ENCODE peak calls at places on chromosomes 3 and 15, in four cellular contexts. One of them, this sample, is unnamed. For H3K9me3, the result is how much of the 10 kb centered on the place peaks cover.

GRCh38 chr3:143865302-143865701 is 17.0 kb upstream of the SLC9A9 start:
- DNase-seq in endodermal cell: no peak
- DNase-seq in cardiac muscle cell: no peak
- DNase-seq in fibroblast of lung: peak
- DNase-seq in this sample: no peak

GRCh38 chr15:61654918-61655317 is 405.3 kb downstream of the VPS13C start:
- DNase-seq in fibroblast of lung: no peak
- DNase-seq in endodermal cell: no peak
- DNase-seq in cardiac muscle cell: no peak
- DNase-seq in this sample: no peak

GRCh38 chr15:91541286-91541685 is 312.2 kb upstream of the SLCO3A1 start:
- DNase-seq in endodermal cell: no peak
- DNase-seq in cardiac muscle cell: no peak
- DNase-seq in fibroblast of lung: no peak
- DNase-seq in this sample: no peak

GRCh38 chr3:41681479-41681878 is 280.4 kb downstream of the ULK4 start:
- DNase-seq in fibroblast of lung: peak
- DNase-seq in endodermal cell: no peak
- DNase-seq in cardiac muscle cell: peak
- DNase-seq in this sample: no peak

GRCh38 chr3:63654246-63654645 is 1.8 kb downstream of the SNTN start:
- DNase-seq in fibroblast of lung: no peak
- DNase-seq in cardiac muscle cell: no peak
- DNase-seq in endodermal cell: no peak
- DNase-seq in this sample: no peak

GRCh38 chr15:34318277-34319079 is 19.1 kb downstream of the SLC12A6 start:
- DNase-seq in endodermal cell: peak
- DNase-seq in cardiac muscle cell: peak
- DNase-seq in fibroblast of lung: peak
- DNase-seq in this sample: peak

GRCh38 chr3:48966367-48966766 is 23.7 kb upstream of the P4HTM start:
- DNase-seq in cardiac muscle cell: no peak
- DNase-seq in endodermal cell: no peak
- DNase-seq in fibroblast of lung: no peak
- DNase-seq in this sample: no peak

GRCh38 chr15:34336947-34337556 is 529 bp downstream of the SLC12A6 start:
- DNase-seq in fibroblast of lung: no peak
- DNase-seq in endodermal cell: no peak
- DNase-seq in cardiac muscle cell: no peak
- DNase-seq in this sample: peak

GRCh38 chr3:171986208-171986607 is 53.2 kb upstream of the FNDC3B start:
- DNase-seq in cardiac muscle cell: no peak
- DNase-seq in endodermal cell: no peak
- DNase-seq in fibroblast of lung: no peak
- DNase-seq in this sample: no peak

GRCh38 chr3:70885636-70886035 is 573.2 kb upstream of the MDFIC2 start:
- DNase-seq in endodermal cell: peak
- DNase-seq in cardiac muscle cell: no peak
- DNase-seq in fibroblast of lung: no peak
- DNase-seq in this sample: no peak

GRCh38 chr15:70050447-70050846 is 47.3 kb downstream of the TLE3 start:
- DNase-seq in fibroblast of lung: no peak
- DNase-seq in endodermal cell: no peak
- DNase-seq in cardiac muscle cell: no peak
- DNase-seq in this sample: no peak

GRCh38 chr3:147915057-147915456 is 505.9 kb downstream of the ZIC1 start:
- DNase-seq in cardiac muscle cell: no peak
- DNase-seq in endodermal cell: no peak
- DNase-seq in fibroblast of lung: peak
- DNase-seq in this sample: peak

GRCh38 chr3:78951546-78951945 is 816.3 kb downstream of the ROBO1 start:
- DNase-seq in fibroblast of lung: peak
- DNase-seq in cardiac muscle cell: no peak
- DNase-seq in endodermal cell: no peak
- DNase-seq in this sample: no peak

GRCh38 chr15:59691194-59691805 is 2.2 kb upstream of the BNIP2 start:
- DNase-seq in cardiac muscle cell: peak
- DNase-seq in endodermal cell: no peak
- DNase-seq in fibroblast of lung: peak
- DNase-seq in this sample: peak

GRCh38 chr15:36883705-36884355 is 216.5 kb downstream of the MEIS2 start:
- DNase-seq in fibroblast of lung: peak
- DNase-seq in endodermal cell: peak
- DNase-seq in cardiac muscle cell: peak
- DNase-seq in this sample: peak

GRCh38 chr15:36880913-36881290 is 219.4 kb downstream of the MEIS2 start:
- DNase-seq in cardiac muscle cell: no peak
- DNase-seq in endodermal cell: no peak
- DNase-seq in fibroblast of lung: no peak
- DNase-seq in this sample: no peak

GRCh38 chr15:36884404-36885335 is 215.7 kb downstream of the MEIS2 start:
- DNase-seq in fibroblast of lung: no peak
- DNase-seq in cardiac muscle cell: no peak
- DNase-seq in endodermal cell: no peak
- DNase-seq in this sample: no peak

GRCh38 chr15:36880226-36880912 is 220.0 kb downstream of the MEIS2 start:
- DNase-seq in endodermal cell: peak
- DNase-seq in fibroblast of lung: no peak
- DNase-seq in cardiac muscle cell: peak
- DNase-seq in this sample: no peak

GRCh38 chr15:36882487-36883108 is 217.8 kb downstream of the MEIS2 start:
- DNase-seq in cardiac muscle cell: peak
- DNase-seq in fibroblast of lung: no peak
- DNase-seq in endodermal cell: peak
- DNase-seq in this sample: peak
- H3K4me3 ChIP-seq in cardiac muscle cell: peak
- H3K4me3 ChIP-seq in fibroblast of lung: peak
- H3K4me3 ChIP-seq in endodermal cell: peak
- H3K4me3 ChIP-seq in this sample: no peak

GRCh38 chr3:44722103-44722401 is 7.4 kb upstream of the ZNF501 start:
- DNase-seq in cardiac muscle cell: no peak
- DNase-seq in fibroblast of lung: peak
- DNase-seq in endodermal cell: no peak
- DNase-seq in this sample: no peak
- H3K9me3 ChIP-seq in cardiac muscle cell: under half
- H3K9me3 ChIP-seq in fibroblast of lung: under half
- H3K9me3 ChIP-seq in endodermal cell: half or more
- H3K9me3 ChIP-seq in this sample: under half

GRCh38 chr3:37768107-37768809 is 93.4 kb upstream of the CTDSPL start:
- DNase-seq in fibroblast of lung: peak
- DNase-seq in cardiac muscle cell: peak
- DNase-seq in endodermal cell: no peak
- DNase-seq in this sample: peak
- H3K27ac ChIP-seq in fibroblast of lung: no peak
- H3K27ac ChIP-seq in cardiac muscle cell: no peak
- H3K27ac ChIP-seq in endodermal cell: no peak
- H3K27ac ChIP-seq in this sample: no peak

DNA sequence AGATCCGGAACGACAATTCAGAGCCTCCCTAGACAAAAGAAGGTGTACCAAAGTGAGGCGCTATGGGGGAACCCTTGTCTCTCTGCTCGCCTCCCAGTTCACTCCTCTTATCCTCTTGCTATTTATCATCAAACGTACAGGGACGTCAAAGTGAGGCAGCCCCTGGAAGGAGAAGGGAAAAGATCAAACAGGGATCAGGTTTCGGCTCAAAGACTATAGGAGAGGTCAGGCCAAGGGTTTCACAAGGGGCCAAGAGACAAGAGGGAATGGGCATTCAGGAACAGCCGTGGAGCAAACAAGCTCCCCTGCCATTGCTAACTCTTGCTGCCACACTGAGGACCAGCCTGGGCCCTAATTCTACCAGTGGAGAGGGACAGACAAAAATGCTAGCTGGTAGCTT is 168.6 kb downstream of the GREM1 start:
- DNase-seq in fibroblast of lung: no peak
- DNase-seq in endodermal cell: no peak
- DNase-seq in cardiac muscle cell: peak
- DNase-seq in this sample: no peak
- H3K4me3 ChIP-seq in fibroblast of lung: no peak
- H3K4me3 ChIP-seq in endodermal cell: no peak
- H3K4me3 ChIP-seq in cardiac muscle cell: no peak
- H3K4me3 ChIP-seq in this sample: no peak

DNA sequence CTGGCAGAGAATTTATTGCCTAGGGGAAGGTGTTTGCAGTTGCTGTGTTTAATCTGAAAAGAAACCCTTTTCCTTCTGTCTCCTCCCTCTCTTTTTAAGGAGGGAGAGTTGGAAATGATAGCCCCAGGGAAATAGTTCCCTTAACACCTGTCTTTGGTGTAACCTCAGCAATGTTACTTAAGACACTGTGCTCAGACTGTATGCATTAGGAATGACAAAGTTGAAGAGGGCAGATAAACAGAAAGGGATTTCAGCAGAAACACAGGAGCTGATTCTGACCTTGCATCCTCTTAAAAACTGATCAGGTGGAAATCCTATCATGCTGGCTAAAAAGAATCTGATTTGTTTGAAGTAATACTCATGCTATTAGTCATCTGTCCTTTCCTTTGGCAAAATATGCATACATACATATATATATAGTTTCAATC is 125.5 kb downstream of the TP63 start:
- DNase-seq in fibroblast of lung: no peak
- DNase-seq in cardiac muscle cell: no peak
- DNase-seq in endodermal cell: no peak
- DNase-seq in this sample: no peak
- H3K9me3 ChIP-seq in fibroblast of lung: under half
- H3K9me3 ChIP-seq in cardiac muscle cell: under half
- H3K9me3 ChIP-seq in endodermal cell: under half
- H3K9me3 ChIP-seq in this sample: under half

DNA sequence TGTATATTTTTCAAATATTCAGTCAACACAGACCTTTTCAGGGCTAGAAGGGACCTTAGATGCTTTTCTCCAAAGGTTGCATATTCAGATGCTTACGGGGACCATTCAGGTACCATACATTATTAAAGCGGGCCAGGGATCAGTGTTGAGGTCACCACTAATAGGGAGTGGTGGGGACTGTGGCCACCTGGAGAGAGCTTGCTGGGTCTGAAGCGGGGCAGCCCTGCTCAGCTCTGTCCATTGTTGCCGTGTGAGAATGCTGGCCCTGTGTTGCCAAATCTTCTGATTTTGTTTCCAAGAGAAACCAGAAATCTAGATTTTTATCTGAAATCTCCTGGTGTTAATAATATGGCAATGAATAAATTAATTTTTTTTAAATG is 23.7 kb downstream of the ABHD2 start:
- DNase-seq in fibroblast of lung: no peak
- DNase-seq in cardiac muscle cell: no peak
- DNase-seq in endodermal cell: no peak
- DNase-seq in this sample: no peak
- H3K27ac ChIP-seq in fibroblast of lung: no peak
- H3K27ac ChIP-seq in cardiac muscle cell: peak
- H3K27ac ChIP-seq in endodermal cell: no peak
- H3K27ac ChIP-seq in this sample: peak

DNA sequence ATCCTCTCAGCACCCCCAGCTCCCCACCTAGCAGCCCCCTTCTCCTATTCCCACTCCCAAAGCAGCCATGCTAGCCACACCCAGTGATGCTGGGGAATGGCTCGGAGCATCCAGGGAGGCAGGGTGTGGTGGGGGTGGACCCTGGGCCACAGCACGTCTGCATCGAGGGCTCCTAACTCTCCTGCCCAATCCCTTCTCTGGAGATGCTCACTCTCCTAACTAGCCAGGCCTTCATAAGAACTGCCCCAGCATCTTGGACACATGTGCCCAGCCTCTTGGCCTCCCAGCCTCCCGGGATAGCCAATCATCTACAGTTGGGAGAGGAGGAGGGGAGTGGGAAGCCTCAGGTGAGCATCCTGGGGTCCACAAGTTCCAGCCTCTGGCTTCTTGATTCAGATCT is 2.7 kb downstream of the PCBP4 start:
- DNase-seq in fibroblast of lung: no peak
- DNase-seq in endodermal cell: peak
- DNase-seq in cardiac muscle cell: no peak
- DNase-seq in this sample: no peak
- H3K4me3 ChIP-seq in fibroblast of lung: no peak
- H3K4me3 ChIP-seq in endodermal cell: peak
- H3K4me3 ChIP-seq in cardiac muscle cell: no peak
- H3K4me3 ChIP-seq in this sample: no peak

DNA sequence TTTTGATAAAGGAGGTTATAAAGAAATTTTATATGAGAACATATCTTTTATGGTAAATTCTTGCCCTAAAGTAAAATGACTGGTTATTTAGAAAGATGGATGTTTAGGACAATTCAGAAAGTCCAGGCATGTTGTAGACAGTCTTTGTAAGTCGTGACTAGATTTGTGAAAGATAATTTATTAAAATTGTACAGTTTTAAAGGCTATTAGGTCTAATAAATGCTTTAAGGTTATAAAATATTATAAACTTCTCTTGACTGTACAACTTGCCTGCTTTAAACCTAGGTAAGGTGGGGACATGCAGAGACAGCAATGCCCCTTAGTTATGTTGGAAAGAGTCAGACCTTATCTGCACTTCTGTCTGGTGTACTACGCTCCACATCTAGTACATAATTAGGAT is 933.5 kb downstream of the SI start:
- DNase-seq in endodermal cell: no peak
- DNase-seq in fibroblast of lung: no peak
- DNase-seq in cardiac muscle cell: no peak
- DNase-seq in this sample: no peak
- H3K9me3 ChIP-seq in endodermal cell: half or more
- H3K9me3 ChIP-seq in fibroblast of lung: under half
- H3K9me3 ChIP-seq in cardiac muscle cell: under half
- H3K9me3 ChIP-seq in this sample: under half